ENCODE peak calls at places on chromosomes 1 and 21, in seven cellular contexts. G is Karpas-422; O is colonic mucosa; N is AG04450; Z is CD8-positive, alpha-beta memory T cell; Q is CD8-positive, alpha-beta T cell; X is H1. D is an unnamed sample.

GRCh38 chr1:89832481-89833127 is 11.8 kb downstream of the LRRC8D start:
- DNase-seq in G (no peak), Z (no peak), N (no peak), Q (no peak), O (no peak), X (no peak), D (no peak)

GRCh38 chr1:28144203-28145135 is 32.0 kb downstream of the PTAFR start:
- DNase-seq in O (no peak), Z (no peak), G (peak; percentile 91), Q (no peak), X (no peak), N (no peak), D (no peak)

GRCh38 chr21:28402616-28402989 is 590.1 kb downstream of the LTN1 start:
- DNase-seq in Q (no peak), X (no peak), Z (no peak), N (no peak), O (no peak), G (no peak), D (no peak)

GRCh38 chr1:201171063-201172036 is 17.1 kb upstream of the TMEM9 start:
- DNase-seq in Z (peak; percentile 43), O (peak; percentile 61), Q (peak; percentile 39), N (no peak), X (no peak), G (no peak), D (peak; percentile 50)

GRCh38 chr1:225847610-225848009 is 34.6 kb downstream of the TMEM63A start:
- DNase-seq in Z (no peak), G (no peak), N (no peak), X (no peak), Q (no peak), O (peak; percentile 78), D (no peak)

GRCh38 chr21:44513389-44514217 is 26.4 kb downstream of the KRTAP10-1 start:
- DNase-seq in O (no peak), G (no peak), Q (no peak), X (no peak), N (no peak), Z (no peak), D (peak; percentile 44)

GRCh38 chr1:55848906-55849305 is 633.7 kb upstream of the USP24 start:
- DNase-seq in Q (no peak), Z (no peak), O (no peak), X (no peak), N (no peak), G (no peak), D (peak; percentile 28)

GRCh38 chr1:234315091-234315541 is 58.1 kb upstream of the COA6 start:
- DNase-seq in Q (no peak), Z (no peak), X (no peak), N (no peak), O (no peak), G (no peak), D (peak; percentile 61)

GRCh38 chr1:156910309-156910782 is 10.1 kb upstream of the LRRC71 start:
- DNase-seq in N (no peak), Z (peak; percentile 47), Q (peak; percentile 65), O (peak; percentile 47), G (peak; percentile 77), X (peak; percentile 93), D (no peak)

GRCh38 chr1:6130036-6130435 is 50.1 kb downstream of the CHD5 start:
- DNase-seq in N (no peak), Z (no peak), Q (no peak), X (no peak), G (no peak), O (no peak), D (no peak)

GRCh38 chr1:85612704-85613361 is 32.3 kb downstream of the CCN1 start:
- DNase-seq in Z (no peak), Q (no peak), X (no peak), O (no peak), N (peak; percentile 85), G (peak; percentile 67), D (peak; percentile 71)

GRCh38 chr1:185674201-185674600 is 60.0 kb upstream of the HMCN1 start:
- DNase-seq in Z (no peak), O (no peak), N (no peak), X (no peak), Q (no peak), G (no peak), D (no peak)

GRCh38 chr1:78255378-78255777 is 209.6 kb downstream of the GIPC2 start:
- DNase-seq in Q (no peak), Z (no peak), N (no peak), O (no peak), G (no peak), X (no peak), D (no peak)

GRCh38 chr1:20339811-20340457 is 49.3 kb downstream of the VWA5B1 start:
- DNase-seq in O (no peak), Z (no peak), Q (no peak), X (no peak), N (no peak), G (no peak), D (no peak)

GRCh38 chr1:1671365-1672119 is 12.7 kb upstream of the CDK11B start:
- DNase-seq in N (no peak), O (no peak), X (no peak), Z (no peak), Q (no peak), G (no peak), D (no peak)

GRCh38 chr1:41416552-41417334 is 55.5 kb downstream of the FOXO6 start:
- DNase-seq in X (peak; percentile 87), G (peak; percentile 83), Z (peak; percentile 44), N (peak; percentile 36), Q (peak; percentile 69), O (peak; percentile 64), D (peak; percentile 81)

GRCh38 chr1:77831976-77832695 is 52.7 kb downstream of the MIGA1 start:
- DNase-seq in O (no peak), Z (no peak), N (no peak), G (no peak), X (no peak), Q (no peak), D (no peak)

GRCh38 chr21:25790122-25790951 is 55.6 kb downstream of the GABPA start:
- DNase-seq in X (no peak), Q (no peak), G (peak; percentile 64), Z (no peak), N (no peak), O (peak; percentile 19), D (no peak)

GRCh38 chr1:7961199-7962010 is at the start of gene PARK7:
- DNase-seq in O (peak; percentile 100), Z (peak; percentile 100), N (peak; percentile 99), X (peak; percentile 99), Q (peak; percentile 99), G (peak; percentile 100), D (peak; percentile 100)

GRCh38 chr1:245641384-245641783 is 486.6 kb downstream of the KIF26B start:
- DNase-seq in O (no peak), N (no peak), Q (no peak), X (no peak), Z (no peak), G (peak; percentile 51), D (no peak)

GRCh38 chr1:24119859-24120756 is 8.2 kb upstream of the MYOM3 start:
- DNase-seq in Q (no peak), Z (no peak), X (no peak), G (no peak), N (no peak), O (peak; percentile 77), D (no peak)

GRCh38 chr1:59238535-59238934 is 58.4 kb upstream of the FGGY start:
- DNase-seq in X (no peak), N (no peak), Q (no peak), Z (no peak), G (no peak), O (no peak), D (no peak)

GRCh38 chr21:42520628-42521253 is 7.1 kb downstream of the SLC37A1 start:
- DNase-seq in O (no peak), Q (no peak), N (no peak), Z (no peak), X (peak; percentile 65), G (no peak), D (no peak)

GRCh38 chr1:82065917-82066316 is 265.2 kb downstream of the ADGRL2 start:
- DNase-seq in O (no peak), G (no peak), Q (no peak), N (no peak), X (no peak), Z (no peak), D (no peak)

GRCh38 chr1:151593651-151594625 is 17.9 kb upstream of the SNX27 start:
- DNase-seq in X (peak; percentile 92), Q (peak; percentile 88), Z (peak; percentile 79), G (peak; percentile 89), N (no peak), O (peak; percentile 87), D (peak; percentile 38)
- H3K4me3 ChIP-seq in X (peak overlapping the region; percentile 50), Q (no peak overlapping the region), Z (peak overlapping the region; percentile 17), G (no peak overlapping the region), N (no peak overlapping the region), O (no peak overlapping the region), D (no peak overlapping the region)

GRCh38 chr1:248590055-248590454 is 7.4 kb downstream of the OR2T10 start:
- DNase-seq in O (no peak), G (no peak), Z (no peak), X (no peak), Q (no peak), N (no peak), D (no peak)

GRCh38 chr1:248589334-248589733 is 8.2 kb downstream of the OR2T10 start:
- DNase-seq in N (no peak), O (no peak), Q (no peak), X (no peak), Z (no peak), G (no peak), D (no peak)

GRCh38 chr1:248585266-248585665 is 10.7 kb upstream of the OR2T34 start:
- DNase-seq in X (no peak), Q (no peak), G (no peak), N (no peak), O (no peak), Z (no peak), D (no peak)
- H3K9me3 ChIP-seq in X (peaks cover 35% of the 10 kb centered on the region), Q (no peaks in the 10 kb centered on the region), G (no peaks in the 10 kb centered on the region), N (peaks cover 3% of the 10 kb centered on the region), O (no peaks in the 10 kb centered on the region), Z (no peaks in the 10 kb centered on the region), D (peaks cover 2% of the 10 kb centered on the region)

DNA sequence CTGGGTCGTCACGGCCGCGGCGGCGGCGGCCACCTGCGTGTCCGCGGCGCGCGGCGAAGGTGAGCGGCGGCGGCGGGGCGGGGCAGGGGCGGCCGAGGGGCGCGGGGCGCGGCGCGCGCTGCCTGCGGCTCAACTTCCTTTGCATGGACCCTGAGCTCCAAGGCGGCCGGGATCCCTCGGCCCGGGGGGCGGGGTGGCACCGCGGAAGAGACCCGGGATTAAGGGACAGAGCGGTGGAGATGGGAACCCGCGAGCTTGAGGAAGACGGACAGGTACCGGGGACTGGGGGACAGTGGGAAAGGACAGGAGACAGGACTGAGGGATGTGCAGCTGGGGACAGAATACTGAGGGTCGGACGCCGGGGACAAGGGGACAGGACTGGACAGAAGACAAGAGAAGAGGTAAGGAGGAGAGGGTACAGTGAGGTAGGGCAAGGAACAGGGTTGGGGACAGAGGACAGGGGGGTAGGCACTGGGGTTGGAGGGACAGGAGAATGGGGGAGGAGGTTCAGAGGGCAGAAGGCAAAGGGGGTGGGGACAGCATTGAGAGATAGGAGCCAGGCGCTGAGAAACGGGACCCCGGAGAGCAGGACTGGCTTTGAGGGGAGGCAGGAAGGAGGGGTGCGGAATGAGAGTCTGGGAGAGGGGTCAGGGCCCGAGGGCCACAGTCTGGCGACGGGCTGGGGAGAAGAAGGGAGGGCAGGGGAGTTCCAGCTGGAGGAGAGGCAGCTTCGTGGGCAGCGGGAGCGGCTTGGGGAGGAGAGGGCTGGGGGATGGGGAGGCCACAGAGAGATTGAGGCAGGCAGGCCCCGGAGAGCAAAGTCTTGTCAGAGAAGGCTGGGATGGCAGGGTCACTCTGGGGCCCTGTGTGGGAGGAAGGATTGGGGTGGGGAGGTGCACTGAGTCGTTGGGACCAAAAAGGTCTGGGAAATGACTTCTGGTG is 653 bp downstream of the EPHA8 start:
- DNase-seq in Q (no peak), X (peak; percentile 59), N (no peak), Z (no peak), G (no peak), O (no peak), D (no peak)
- H3K4me3 ChIP-seq in Q (no peak overlapping the region), X (peak overlapping the region; percentile 52), N (no peak overlapping the region), Z (no peak overlapping the region), G (no peak overlapping the region), O (no peak overlapping the region), D (no peak overlapping the region)

GRCh38 chr1:175126347-175126746 is 58.7 kb downstream of the TNN start:
- DNase-seq in G (peak; percentile 34), Z (no peak), N (no peak), X (no peak), Q (no peak), O (no peak), D (peak; percentile 88)
- H3K9me3 ChIP-seq in G (no peaks in the 10 kb centered on the region), Z (no peaks in the 10 kb centered on the region), N (no peaks in the 10 kb centered on the region), X (no peaks in the 10 kb centered on the region), Q (no peaks in the 10 kb centered on the region), O (no peaks in the 10 kb centered on the region), D (no peaks in the 10 kb centered on the region)

D was measured in MG63.